ENCODE peak calls at places on chromosomes 5 and 9, in seven cellular contexts. B is effector memory CD4-positive, alpha-beta T cell; V is right lobe of liver; M is left lung; R is body of pancreas; K is heart right ventricle; N is neural progenitor cell. J is an unnamed sample.
A peak's percentile ranks its signal among the peaks of the same experiment; 100 is the strongest.

GRCh38 chr5:156411131-156411727 is 84.3 kb downstream of the SGCD start:
- DNase-seq in B (no peak), V (no peak), M (no peak), R (peak; percentile 3), K (no peak), N (no peak), J (peak; percentile 4)

GRCh38 chr5:80198399-80198798 is 57.4 kb downstream of the SERINC5 start:
- DNase-seq in B (no peak), V (no peak), M (no peak), R (no peak), K (peak; percentile 44), N (no peak), J (no peak)

GRCh38 chr9:77846957-77847574 is 184.5 kb downstream of the GNAQ start:
- DNase-seq in B (no peak), V (no peak), M (no peak), R (no peak), K (no peak), N (no peak), J (no peak)

GRCh38 chr9:7097785-7098420 is 340.1 kb downstream of the KDM4C start:
- DNase-seq in B (no peak), V (no peak), M (no peak), R (no peak), K (no peak), N (no peak), J (no peak)

GRCh38 chr9:37197158-37198033 is 77.0 kb downstream of the ZCCHC7 start:
- DNase-seq in B (no peak), V (no peak), M (no peak), R (no peak), K (no peak), N (peak; percentile 76), J (no peak)

GRCh38 chr5:41795125-41795524 is 75.1 kb downstream of the OXCT1 start:
- DNase-seq in B (no peak), V (no peak), M (peak; percentile 29), R (no peak), K (no peak), N (no peak), J (no peak)

GRCh38 chr5:89673019-89673418 is 736.5 kb downstream of the CETN3 start:
- DNase-seq in B (no peak), V (no peak), M (no peak), R (no peak), K (no peak), N (no peak), J (no peak)

GRCh38 chr9:14362175-14362574 is 48.2 kb upstream of the NFIB start:
- DNase-seq in B (no peak), V (no peak), M (no peak), R (no peak), K (no peak), N (no peak), J (no peak)

GRCh38 chr9:86281577-86282076 is 711 bp downstream of the ISCA1 start:
- DNase-seq in B (no peak), V (no peak), M (peak; percentile 92), R (no peak), K (no peak), N (peak; percentile 68), J (peak; percentile 48)

GRCh38 chr5:150484964-150485769 is 22.8 kb upstream of the NDST1 start:
- DNase-seq in B (no peak), V (peak; percentile 70), M (no peak), R (no peak), K (no peak), N (peak; percentile 81), J (no peak)

GRCh38 chr9:128550770-128551651 is 1.4 kb upstream of the SPTAN1 start:
- DNase-seq in B (no peak), V (no peak), M (no peak), R (peak; percentile 12), K (peak; percentile 41), N (peak; percentile 88), J (peak; percentile 41)

GRCh38 chr5:174777545-174777944 is 53.2 kb downstream of the MSX2 start:
- DNase-seq in B (no peak), V (no peak), M (no peak), R (no peak), K (no peak), N (no peak), J (no peak)

GRCh38 chr9:129773262-129774048 is 20.6 kb upstream of the PTGES start:
- DNase-seq in B (no peak), V (no peak), M (peak; percentile 87), R (peak; percentile 84), K (no peak), N (no peak), J (peak; percentile 62)

GRCh38 chr9:128421474-128422010 is 885 bp downstream of the CERCAM start:
- DNase-seq in B (no peak), V (no peak), M (no peak), R (no peak), K (no peak), N (no peak), J (no peak)

DNA sequence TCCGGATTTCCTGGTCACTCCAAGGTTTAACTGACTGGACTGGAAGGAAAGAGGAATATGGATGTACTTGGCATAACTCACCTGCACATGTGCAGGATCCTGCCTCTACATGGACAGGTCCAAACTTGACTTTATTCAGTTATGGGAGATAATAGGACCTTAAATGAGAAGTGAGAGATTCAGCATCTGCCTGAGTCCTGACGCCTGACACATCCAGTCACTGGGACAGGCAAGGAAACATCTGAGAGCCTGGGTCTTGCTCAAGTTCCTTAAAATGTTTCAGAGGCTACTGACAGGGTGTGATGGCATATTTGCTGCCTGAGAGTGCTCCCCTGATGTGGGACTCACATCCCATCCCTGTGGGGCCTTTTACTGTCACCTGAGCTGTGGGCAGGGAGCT is 34.9 kb downstream of the ZNF354A start:
- DNase-seq in B (no peak), V (no peak), M (no peak), R (no peak), K (no peak), N (no peak), J (no peak)
- H3K9me3 ChIP-seq in B (peaks cover under 1% of the 10 kb centered on the region), V (no peaks in the 10 kb centered on the region), M (no peaks in the 10 kb centered on the region), R (no peaks in the 10 kb centered on the region), K (no peaks in the 10 kb centered on the region), N (no peaks in the 10 kb centered on the region), J (no peaks in the 10 kb centered on the region)

DNA sequence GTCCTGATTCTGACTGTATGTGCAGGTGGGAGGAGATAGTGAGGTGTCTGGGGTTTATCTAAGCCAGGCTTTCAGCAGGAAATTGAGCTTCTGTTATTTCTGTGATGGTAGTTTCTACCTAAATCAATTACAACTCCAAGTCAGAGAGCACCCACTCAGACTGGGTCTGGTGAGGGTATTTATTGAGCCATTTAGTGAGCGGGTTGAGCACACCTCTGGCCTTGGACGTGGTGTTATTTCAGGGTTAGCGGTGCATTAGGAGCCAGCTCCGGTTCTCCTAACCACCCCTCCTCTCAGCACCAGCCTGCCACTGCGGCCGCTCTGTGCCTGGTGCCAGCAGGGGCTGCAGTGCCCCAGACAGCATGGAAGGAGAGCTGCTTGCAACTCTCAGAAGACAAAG is 238.9 kb downstream of the CACNA1B start:
- DNase-seq in B (no peak), V (no peak), M (peak; percentile 49), R (no peak), K (no peak), N (no peak), J (no peak)
- H3K9me3 ChIP-seq in B (no peaks in the 10 kb centered on the region), V (no peaks in the 10 kb centered on the region), M (no peaks in the 10 kb centered on the region), R (no peaks in the 10 kb centered on the region), K (no peaks in the 10 kb centered on the region), N (no peaks in the 10 kb centered on the region), J (no peaks in the 10 kb centered on the region)

GRCh38 chr5:2284678-2285077 is 402.0 kb upstream of the IRX4 start:
- DNase-seq in B (no peak), V (no peak), M (no peak), R (no peak), K (no peak), N (no peak), J (no peak)

GRCh38 chr5:2282034-2282690 is 399.4 kb upstream of the IRX4 start:
- DNase-seq in B (no peak), V (no peak), M (peak; percentile 65), R (no peak), K (no peak), N (peak; percentile 20), J (no peak)

GRCh38 chr5:2286250-2286649 is 403.5 kb upstream of the IRX4 start:
- DNase-seq in B (no peak), V (no peak), M (no peak), R (no peak), K (no peak), N (no peak), J (no peak)

GRCh38 chr5:2281446-2281845 is 398.7 kb upstream of the IRX4 start:
- DNase-seq in B (no peak), V (no peak), M (no peak), R (no peak), K (no peak), N (no peak), J (no peak)

DNA sequence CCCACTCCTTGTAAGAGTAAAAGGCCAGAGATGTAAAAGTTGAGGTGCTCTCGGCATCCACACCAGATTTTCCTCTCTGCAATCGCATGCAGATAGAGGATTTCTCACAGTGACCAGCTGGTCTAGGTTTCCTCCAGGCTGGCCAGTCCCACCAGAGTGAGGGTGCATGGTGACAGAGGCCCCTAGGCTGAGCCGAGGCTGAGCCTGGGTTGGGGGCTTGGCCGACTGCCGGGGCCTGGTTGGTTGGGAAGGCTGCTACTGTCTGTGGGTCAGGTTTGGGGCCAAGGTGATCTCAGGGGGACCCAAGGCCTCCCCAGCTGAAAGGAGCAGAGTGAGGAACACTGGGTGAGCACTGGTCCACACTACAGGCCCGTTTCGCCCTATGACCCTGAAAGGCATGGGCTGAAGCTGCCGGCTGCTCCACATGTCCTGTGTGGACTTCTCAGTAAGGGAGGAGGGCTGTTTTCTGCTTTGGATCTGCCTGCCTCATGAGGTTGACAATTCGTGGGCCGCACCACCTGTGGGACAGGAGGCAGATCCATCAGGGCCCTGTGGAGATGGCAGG is 400.8 kb upstream of the IRX4 start:
- DNase-seq in B (no peak), V (no peak), M (peak; percentile 39), R (no peak), K (no peak), N (no peak), J (no peak)
- H3K9me3 ChIP-seq in B (no peaks in the 10 kb centered on the region), V (no peaks in the 10 kb centered on the region), M (no peaks in the 10 kb centered on the region), R (no peaks in the 10 kb centered on the region), K (no peaks in the 10 kb centered on the region), N (no peaks in the 10 kb centered on the region), J (no peaks in the 10 kb centered on the region)

GRCh38 chr5:141258948-141259347 is 13.8 kb downstream of the PCDHB15 start:
- DNase-seq in B (no peak), V (no peak), M (no peak), R (no peak), K (no peak), N (no peak), J (no peak)
- H3K9me3 ChIP-seq in B (peaks cover 55% of the 10 kb centered on the region), V (peaks cover 3% of the 10 kb centered on the region), M (peaks cover 9% of the 10 kb centered on the region), R (peaks cover 4% of the 10 kb centered on the region), K (peaks cover 87% of the 10 kb centered on the region), N (peaks cover 63% of the 10 kb centered on the region), J (peaks cover 100% of the 10 kb centered on the region)